ENCODE peak calls at places on chromosome X, in six cellular contexts. H is heart left ventricle; W is AG08395; R is GM04504; S is cardiac septum; L is naive thymus-derived CD8-positive, alpha-beta T cell. Z is an unnamed sample.

GRCh38 chrX:15056044-15056443 is 182.8 kb downstream of the MOSPD2 start:
- DNase-seq in S (no peak), H (no peak), L (no peak), W (no peak), R (no peak), Z (no peak)

GRCh38 chrX:39753296-39753996 is 344.3 kb downstream of the BCOR start:
- DNase-seq in S (no peak), L (no peak), W (no peak), H (no peak), R (no peak), Z (no peak)

GRCh38 chrX:119693996-119694451 is 1.1 kb upstream of the SEPTIN6 start:
- DNase-seq in R (no peak), L (no peak), H (peak), S (no peak), W (no peak), Z (no peak)

GRCh38 chrX:53312946-53313745 is 31.8 kb upstream of the IQSEC2 start:
- DNase-seq in H (no peak), S (peak), W (peak), L (peak), R (peak), Z (peak)

GRCh38 chrX:17414839-17415238 is 39.8 kb downstream of the NHS start:
- DNase-seq in W (no peak), H (no peak), S (no peak), R (no peak), L (no peak), Z (peak)

GRCh38 chrX:152632445-152633097 is 5.1 kb upstream of the GABRQ start:
- DNase-seq in H (no peak), R (peak), L (no peak), S (no peak), W (peak), Z (peak)

GRCh38 chrX:120499301-120500097 is 30.4 kb upstream of the LAMP2 start:
- DNase-seq in L (no peak), R (no peak), S (no peak), W (no peak), H (no peak), Z (peak)

GRCh38 chrX:139766545-139766983 is 58.6 kb upstream of the MCF2 start:
- DNase-seq in W (no peak), H (no peak), L (peak), R (no peak), S (no peak), Z (no peak)

GRCh38 chrX:9122504-9123245 is 88.7 kb upstream of the FAM9B start:
- DNase-seq in L (no peak), R (no peak), W (no peak), S (no peak), H (no peak), Z (no peak)

GRCh38 chrX:57528670-57529255 is 63.0 kb upstream of the ZXDB start:
- DNase-seq in H (no peak), S (no peak), W (no peak), L (peak), R (peak), Z (no peak)

GRCh38 chrX:45771560-45772340 is 571.1 kb upstream of the DIPK2B start:
- DNase-seq in H (no peak), S (peak), R (peak), L (peak), W (peak), Z (peak)

GRCh38 chrX:150887906-150888465 is 10.5 kb downstream of the CD99L2 start:
- DNase-seq in W (no peak), R (no peak), S (no peak), H (no peak), L (no peak), Z (no peak)

Z was measured in left ventricle myocardium inferior.